ENCODE peak calls at places on chromosomes 3 and 15, in five cellular contexts. One of them, this sample, is unnamed.

GRCh38 chr3:155079795-155080546 is at the start of gene MME:
- DNase-seq in uterus: no peak
- DNase-seq in cardiac muscle cell: peak; percentile 70
- DNase-seq in Peyer's patch: no peak
- DNase-seq in esophagus squamous epithelium: no peak
- DNase-seq in this sample: peak; percentile 97

GRCh38 chr3:35187908-35188307 is 451.4 kb upstream of the ARPP21 start:
- DNase-seq in uterus: no peak
- DNase-seq in cardiac muscle cell: no peak
- DNase-seq in Peyer's patch: no peak
- DNase-seq in esophagus squamous epithelium: no peak
- DNase-seq in this sample: no peak

GRCh38 chr3:175338775-175339535 is 479.8 kb downstream of the NAALADL2 start:
- DNase-seq in uterus: no peak
- DNase-seq in cardiac muscle cell: no peak
- DNase-seq in Peyer's patch: no peak
- DNase-seq in esophagus squamous epithelium: no peak
- DNase-seq in this sample: peak; percentile 76

GRCh38 chr3:170726976-170727661 is 141.2 kb upstream of the SLC7A14 start:
- DNase-seq in uterus: no peak
- DNase-seq in cardiac muscle cell: no peak
- DNase-seq in Peyer's patch: no peak
- DNase-seq in esophagus squamous epithelium: no peak
- DNase-seq in this sample: no peak

GRCh38 chr15:26967719-26968269 is 3.2 kb upstream of the GABRG3 start:
- DNase-seq in uterus: no peak
- DNase-seq in cardiac muscle cell: peak; percentile 40
- DNase-seq in Peyer's patch: no peak
- DNase-seq in esophagus squamous epithelium: no peak
- DNase-seq in this sample: no peak

GRCh38 chr3:185477316-185477715 is 21.5 kb downstream of the TMEM41A start:
- DNase-seq in uterus: no peak
- DNase-seq in cardiac muscle cell: no peak
- DNase-seq in Peyer's patch: no peak
- DNase-seq in esophagus squamous epithelium: no peak
- DNase-seq in this sample: peak; percentile 71

GRCh38 chr3:197542741-197543454 is 12.9 kb downstream of the BDH1 start:
- DNase-seq in uterus: no peak
- DNase-seq in cardiac muscle cell: no peak
- DNase-seq in Peyer's patch: no peak
- DNase-seq in esophagus squamous epithelium: no peak
- DNase-seq in this sample: no peak

GRCh38 chr3:126885425-126885824 is 97.5 kb upstream of the PLXNA1 start:
- DNase-seq in uterus: no peak
- DNase-seq in cardiac muscle cell: no peak
- DNase-seq in Peyer's patch: no peak
- DNase-seq in esophagus squamous epithelium: no peak
- DNase-seq in this sample: no peak

GRCh38 chr15:64851503-64851840 is 9.8 kb downstream of the PLEKHO2 start:
- DNase-seq in uterus: peak; percentile 47
- DNase-seq in cardiac muscle cell: no peak
- DNase-seq in Peyer's patch: no peak
- DNase-seq in esophagus squamous epithelium: no peak
- DNase-seq in this sample: no peak

GRCh38 chr3:15064299-15064834 is 748 bp downstream of the MRPS25 start:
- DNase-seq in uterus: no peak
- DNase-seq in cardiac muscle cell: no peak
- DNase-seq in Peyer's patch: no peak
- DNase-seq in esophagus squamous epithelium: no peak
- DNase-seq in this sample: peak; percentile 40

GRCh38 chr3:37096292-37096691 is 78.1 kb downstream of the LRRFIP2 start:
- DNase-seq in uterus: no peak
- DNase-seq in cardiac muscle cell: no peak
- DNase-seq in Peyer's patch: no peak
- DNase-seq in esophagus squamous epithelium: no peak
- DNase-seq in this sample: no peak

GRCh38 chr3:73621388-73621787 is 3.4 kb downstream of the PDZRN3 start:
- DNase-seq in uterus: no peak
- DNase-seq in cardiac muscle cell: no peak
- DNase-seq in Peyer's patch: no peak
- DNase-seq in esophagus squamous epithelium: no peak
- DNase-seq in this sample: no peak

GRCh38 chr3:118980832-118981231 is 53.8 kb downstream of the IGSF11 start:
- DNase-seq in uterus: no peak
- DNase-seq in cardiac muscle cell: no peak
- DNase-seq in Peyer's patch: no peak
- DNase-seq in esophagus squamous epithelium: no peak
- DNase-seq in this sample: no peak

GRCh38 chr15:41116116-41116871 is at the start of gene INO80:
- DNase-seq in uterus: peak; percentile 98
- DNase-seq in cardiac muscle cell: peak; percentile 99
- DNase-seq in Peyer's patch: peak; percentile 96
- DNase-seq in esophagus squamous epithelium: peak; percentile 92
- DNase-seq in this sample: peak; percentile 99

GRCh38 chr3:143002083-143002712 is 828 bp downstream of the U2SURP start:
- DNase-seq in uterus: no peak
- DNase-seq in cardiac muscle cell: no peak
- DNase-seq in Peyer's patch: no peak
- DNase-seq in esophagus squamous epithelium: no peak
- DNase-seq in this sample: peak; percentile 37

GRCh38 chr3:168249539-168250414 is 154.1 kb upstream of the GOLIM4 start:
- DNase-seq in uterus: peak; percentile 32
- DNase-seq in cardiac muscle cell: peak; percentile 92
- DNase-seq in Peyer's patch: peak; percentile 15
- DNase-seq in esophagus squamous epithelium: no peak
- DNase-seq in this sample: peak; percentile 56

GRCh38 chr3:46865034-46865507 is 1.8 kb upstream of the MYL3 start:
- DNase-seq in uterus: no peak
- DNase-seq in cardiac muscle cell: no peak
- DNase-seq in Peyer's patch: no peak
- DNase-seq in esophagus squamous epithelium: no peak
- DNase-seq in this sample: no peak

GRCh38 chr3:106097817-106098410 is 229.1 kb upstream of the CBLB start:
- DNase-seq in uterus: no peak
- DNase-seq in cardiac muscle cell: no peak
- DNase-seq in Peyer's patch: no peak
- DNase-seq in esophagus squamous epithelium: no peak
- DNase-seq in this sample: no peak

GRCh38 chr3:49295489-49296058 is 18.5 kb upstream of the C3orf62 start:
- DNase-seq in uterus: no peak
- DNase-seq in cardiac muscle cell: peak; percentile 29
- DNase-seq in Peyer's patch: no peak
- DNase-seq in esophagus squamous epithelium: no peak
- DNase-seq in this sample: no peak

GRCh38 chr3:31498824-31499223 is 33.9 kb upstream of the STT3B start:
- DNase-seq in uterus: no peak
- DNase-seq in cardiac muscle cell: no peak
- DNase-seq in Peyer's patch: no peak
- DNase-seq in esophagus squamous epithelium: no peak
- DNase-seq in this sample: no peak

GRCh38 chr3:48423241-48423882 is 6.5 kb downstream of the PLXNB1 start:
- DNase-seq in uterus: no peak
- DNase-seq in cardiac muscle cell: no peak
- DNase-seq in Peyer's patch: no peak
- DNase-seq in esophagus squamous epithelium: no peak
- DNase-seq in this sample: no peak

GRCh38 chr3:107683447-107683846 is 160.7 kb downstream of the BBX start:
- DNase-seq in uterus: no peak
- DNase-seq in cardiac muscle cell: peak; percentile 16
- DNase-seq in Peyer's patch: no peak
- DNase-seq in esophagus squamous epithelium: no peak
- DNase-seq in this sample: no peak

GRCh38 chr3:186786810-186787375 is 3.5 kb downstream of the EIF4A2 start:
- DNase-seq in uterus: no peak
- DNase-seq in cardiac muscle cell: no peak
- DNase-seq in Peyer's patch: no peak
- DNase-seq in esophagus squamous epithelium: no peak
- DNase-seq in this sample: no peak
- H3K4me1 ChIP-seq in uterus: no peaks in the 10 kb centered on the region
- H3K4me1 ChIP-seq in cardiac muscle cell: peaks cover 12% of the 10 kb centered on the region
- H3K4me1 ChIP-seq in Peyer's patch: peaks cover 30% of the 10 kb centered on the region
- H3K4me1 ChIP-seq in esophagus squamous epithelium: peaks cover 33% of the 10 kb centered on the region
- H3K4me1 ChIP-seq in this sample: no peaks in the 10 kb centered on the region

GRCh38 chr3:179969525-179969924 is 67.2 kb downstream of the PEX5L start:
- DNase-seq in uterus: no peak
- DNase-seq in cardiac muscle cell: no peak
- DNase-seq in Peyer's patch: no peak
- DNase-seq in esophagus squamous epithelium: no peak
- DNase-seq in this sample: no peak
- H3K27ac ChIP-seq in uterus: no peak overlapping the region
- H3K27ac ChIP-seq in cardiac muscle cell: no peak overlapping the region
- H3K27ac ChIP-seq in Peyer's patch: no peak overlapping the region
- H3K27ac ChIP-seq in esophagus squamous epithelium: no peak overlapping the region
- H3K27ac ChIP-seq in this sample: no peak overlapping the region

GRCh38 chr15:55912982-55913381 is 80.4 kb downstream of the NEDD4 start:
- DNase-seq in uterus: no peak
- DNase-seq in cardiac muscle cell: no peak
- DNase-seq in Peyer's patch: no peak
- DNase-seq in esophagus squamous epithelium: no peak
- DNase-seq in this sample: no peak
- H3K4me3 ChIP-seq in uterus: no peak overlapping the region
- H3K4me3 ChIP-seq in cardiac muscle cell: no peak overlapping the region
- H3K4me3 ChIP-seq in Peyer's patch: no peak overlapping the region
- H3K4me3 ChIP-seq in esophagus squamous epithelium: no peak overlapping the region
- H3K4me3 ChIP-seq in this sample: no peak overlapping the region

DNA sequence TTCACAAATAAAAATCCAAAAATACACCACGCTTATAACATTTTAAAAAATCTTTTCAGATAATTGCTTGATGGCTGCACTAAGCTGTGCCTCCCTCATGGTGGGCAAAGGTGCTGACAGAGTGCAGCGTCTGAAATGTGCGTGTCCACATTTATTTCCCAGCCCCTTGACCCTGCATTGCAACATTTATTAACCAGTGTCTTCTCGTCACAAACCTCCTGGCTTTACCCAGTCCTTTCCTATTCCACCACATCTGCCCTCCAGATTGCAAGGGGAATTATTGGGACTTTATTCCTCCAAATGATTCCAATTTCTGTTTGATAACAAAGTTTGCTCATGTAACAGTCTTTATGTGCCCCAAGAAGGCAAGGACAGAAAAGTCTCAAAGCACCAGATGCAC is 5.5 kb downstream of the RASGRP1 start:
- DNase-seq in uterus: no peak
- DNase-seq in cardiac muscle cell: no peak
- DNase-seq in Peyer's patch: no peak
- DNase-seq in esophagus squamous epithelium: no peak
- DNase-seq in this sample: no peak
- H3K4me1 ChIP-seq in uterus: no peaks in the 10 kb centered on the region
- H3K4me1 ChIP-seq in cardiac muscle cell: peaks cover 22% of the 10 kb centered on the region
- H3K4me1 ChIP-seq in Peyer's patch: no peaks in the 10 kb centered on the region
- H3K4me1 ChIP-seq in esophagus squamous epithelium: peaks cover 7% of the 10 kb centered on the region
- H3K4me1 ChIP-seq in this sample: peaks cover 3% of the 10 kb centered on the region